ENCODE peak calls at places on chromosomes 11 and 22, in six cellular contexts. One of them, this sample, is unnamed.

GRCh38 chr22:35397095-35397904 is 2.6 kb upstream of the MCM5 start:
- DNase-seq in activated naive CD8-positive, alpha-beta T cell treated with anti-CD3 and anti-CD28 coated beads, Interleukin-2, amount 50 U/mL, for 24 hours: no peak
- DNase-seq in AG09319: no peak
- DNase-seq in Calu3: no peak
- DNase-seq in stimulated activated CD8-positive, alpha-beta memory T cell treated with anti-CD3 and anti-CD28 coated beads, Interleukin-7, amount 100 ng/mL, for 1 hour: no peak
- DNase-seq in NCI-H2029: no peak
- DNase-seq in this sample: no peak

GRCh38 chr22:39808087-39808486 is 85.5 kb downstream of the ENTHD1 start:
- DNase-seq in AG09319: no peak
- DNase-seq in stimulated activated CD8-positive, alpha-beta memory T cell treated with anti-CD3 and anti-CD28 coated beads, Interleukin-7, amount 100 ng/mL, for 1 hour: no peak
- DNase-seq in activated naive CD8-positive, alpha-beta T cell treated with anti-CD3 and anti-CD28 coated beads, Interleukin-2, amount 50 U/mL, for 24 hours: peak; percentile 52
- DNase-seq in Calu3: peak; percentile 56
- DNase-seq in NCI-H2029: no peak
- DNase-seq in this sample: peak; percentile 15

GRCh38 chr11:46308632-46309419 is 31.4 kb downstream of the CREB3L1 start:
- DNase-seq in stimulated activated CD8-positive, alpha-beta memory T cell treated with anti-CD3 and anti-CD28 coated beads, Interleukin-7, amount 100 ng/mL, for 1 hour: peak; percentile 20
- DNase-seq in Calu3: peak; percentile 76
- DNase-seq in activated naive CD8-positive, alpha-beta T cell treated with anti-CD3 and anti-CD28 coated beads, Interleukin-2, amount 50 U/mL, for 24 hours: peak; percentile 80
- DNase-seq in NCI-H2029: peak; percentile 58
- DNase-seq in AG09319: no peak
- DNase-seq in this sample: peak; percentile 80

GRCh38 chr11:125992893-125993292 is 47.0 kb downstream of the VSIG10L2 start:
- DNase-seq in activated naive CD8-positive, alpha-beta T cell treated with anti-CD3 and anti-CD28 coated beads, Interleukin-2, amount 50 U/mL, for 24 hours: no peak
- DNase-seq in AG09319: no peak
- DNase-seq in stimulated activated CD8-positive, alpha-beta memory T cell treated with anti-CD3 and anti-CD28 coated beads, Interleukin-7, amount 100 ng/mL, for 1 hour: no peak
- DNase-seq in Calu3: no peak
- DNase-seq in NCI-H2029: no peak
- DNase-seq in this sample: no peak

GRCh38 chr22:49365910-49366309 is 461.8 kb downstream of the BRD1 start:
- DNase-seq in activated naive CD8-positive, alpha-beta T cell treated with anti-CD3 and anti-CD28 coated beads, Interleukin-2, amount 50 U/mL, for 24 hours: no peak
- DNase-seq in Calu3: no peak
- DNase-seq in stimulated activated CD8-positive, alpha-beta memory T cell treated with anti-CD3 and anti-CD28 coated beads, Interleukin-7, amount 100 ng/mL, for 1 hour: no peak
- DNase-seq in NCI-H2029: no peak
- DNase-seq in AG09319: no peak
- DNase-seq in this sample: no peak

GRCh38 chr11:58567889-58568512 is 7.7 kb downstream of the LPXN start:
- DNase-seq in AG09319: no peak
- DNase-seq in NCI-H2029: peak; percentile 38
- DNase-seq in activated naive CD8-positive, alpha-beta T cell treated with anti-CD3 and anti-CD28 coated beads, Interleukin-2, amount 50 U/mL, for 24 hours: peak; percentile 78
- DNase-seq in stimulated activated CD8-positive, alpha-beta memory T cell treated with anti-CD3 and anti-CD28 coated beads, Interleukin-7, amount 100 ng/mL, for 1 hour: peak; percentile 58
- DNase-seq in Calu3: peak; percentile 72
- DNase-seq in this sample: peak; percentile 79

GRCh38 chr22:31603081-31603525 is 58.9 kb downstream of the PISD start:
- DNase-seq in stimulated activated CD8-positive, alpha-beta memory T cell treated with anti-CD3 and anti-CD28 coated beads, Interleukin-7, amount 100 ng/mL, for 1 hour: no peak
- DNase-seq in Calu3: no peak
- DNase-seq in AG09319: no peak
- DNase-seq in activated naive CD8-positive, alpha-beta T cell treated with anti-CD3 and anti-CD28 coated beads, Interleukin-2, amount 50 U/mL, for 24 hours: no peak
- DNase-seq in NCI-H2029: no peak
- DNase-seq in this sample: no peak

GRCh38 chr22:27680636-27681035 is 120.9 kb downstream of the MN1 start:
- DNase-seq in stimulated activated CD8-positive, alpha-beta memory T cell treated with anti-CD3 and anti-CD28 coated beads, Interleukin-7, amount 100 ng/mL, for 1 hour: no peak
- DNase-seq in AG09319: no peak
- DNase-seq in Calu3: no peak
- DNase-seq in NCI-H2029: no peak
- DNase-seq in activated naive CD8-positive, alpha-beta T cell treated with anti-CD3 and anti-CD28 coated beads, Interleukin-2, amount 50 U/mL, for 24 hours: no peak
- DNase-seq in this sample: no peak

GRCh38 chr11:57274904-57275498 is 38.0 kb upstream of the APLNR start:
- DNase-seq in Calu3: no peak
- DNase-seq in AG09319: no peak
- DNase-seq in NCI-H2029: no peak
- DNase-seq in stimulated activated CD8-positive, alpha-beta memory T cell treated with anti-CD3 and anti-CD28 coated beads, Interleukin-7, amount 100 ng/mL, for 1 hour: no peak
- DNase-seq in activated naive CD8-positive, alpha-beta T cell treated with anti-CD3 and anti-CD28 coated beads, Interleukin-2, amount 50 U/mL, for 24 hours: no peak
- DNase-seq in this sample: no peak

GRCh38 chr11:65853249-65853979 is 4.6 kb downstream of the CFL1 start:
- DNase-seq in NCI-H2029: no peak
- DNase-seq in stimulated activated CD8-positive, alpha-beta memory T cell treated with anti-CD3 and anti-CD28 coated beads, Interleukin-7, amount 100 ng/mL, for 1 hour: no peak
- DNase-seq in activated naive CD8-positive, alpha-beta T cell treated with anti-CD3 and anti-CD28 coated beads, Interleukin-2, amount 50 U/mL, for 24 hours: no peak
- DNase-seq in Calu3: no peak
- DNase-seq in AG09319: no peak
- DNase-seq in this sample: peak; percentile 18

GRCh38 chr11:2807276-2807681 is 78.3 kb downstream of the CDKN1C start:
- DNase-seq in activated naive CD8-positive, alpha-beta T cell treated with anti-CD3 and anti-CD28 coated beads, Interleukin-2, amount 50 U/mL, for 24 hours: no peak
- DNase-seq in stimulated activated CD8-positive, alpha-beta memory T cell treated with anti-CD3 and anti-CD28 coated beads, Interleukin-7, amount 100 ng/mL, for 1 hour: no peak
- DNase-seq in AG09319: no peak
- DNase-seq in Calu3: peak; percentile 41
- DNase-seq in NCI-H2029: peak; percentile 71
- DNase-seq in this sample: no peak

GRCh38 chr11:105942951-105943350 is 79.1 kb downstream of the MSANTD4 start:
- DNase-seq in Calu3: no peak
- DNase-seq in AG09319: no peak
- DNase-seq in activated naive CD8-positive, alpha-beta T cell treated with anti-CD3 and anti-CD28 coated beads, Interleukin-2, amount 50 U/mL, for 24 hours: no peak
- DNase-seq in stimulated activated CD8-positive, alpha-beta memory T cell treated with anti-CD3 and anti-CD28 coated beads, Interleukin-7, amount 100 ng/mL, for 1 hour: no peak
- DNase-seq in NCI-H2029: no peak
- DNase-seq in this sample: no peak

GRCh38 chr22:21857501-21857914 is 9.9 kb downstream of the MAPK1 start:
- DNase-seq in activated naive CD8-positive, alpha-beta T cell treated with anti-CD3 and anti-CD28 coated beads, Interleukin-2, amount 50 U/mL, for 24 hours: no peak
- DNase-seq in Calu3: no peak
- DNase-seq in AG09319: no peak
- DNase-seq in NCI-H2029: no peak
- DNase-seq in stimulated activated CD8-positive, alpha-beta memory T cell treated with anti-CD3 and anti-CD28 coated beads, Interleukin-7, amount 100 ng/mL, for 1 hour: no peak
- DNase-seq in this sample: no peak

GRCh38 chr11:69059429-69059828 is 10.7 kb downstream of the TPCN2 start:
- DNase-seq in activated naive CD8-positive, alpha-beta T cell treated with anti-CD3 and anti-CD28 coated beads, Interleukin-2, amount 50 U/mL, for 24 hours: no peak
- DNase-seq in NCI-H2029: no peak
- DNase-seq in Calu3: no peak
- DNase-seq in stimulated activated CD8-positive, alpha-beta memory T cell treated with anti-CD3 and anti-CD28 coated beads, Interleukin-7, amount 100 ng/mL, for 1 hour: no peak
- DNase-seq in AG09319: no peak
- DNase-seq in this sample: no peak

GRCh38 chr22:19984851-19985811 is 31.5 kb downstream of the ARVCF start:
- DNase-seq in Calu3: no peak
- DNase-seq in activated naive CD8-positive, alpha-beta T cell treated with anti-CD3 and anti-CD28 coated beads, Interleukin-2, amount 50 U/mL, for 24 hours: no peak
- DNase-seq in AG09319: no peak
- DNase-seq in stimulated activated CD8-positive, alpha-beta memory T cell treated with anti-CD3 and anti-CD28 coated beads, Interleukin-7, amount 100 ng/mL, for 1 hour: no peak
- DNase-seq in NCI-H2029: no peak
- DNase-seq in this sample: no peak

GRCh38 chr11:109697140-109697843 is 275.3 kb downstream of the C11orf87 start:
- DNase-seq in stimulated activated CD8-positive, alpha-beta memory T cell treated with anti-CD3 and anti-CD28 coated beads, Interleukin-7, amount 100 ng/mL, for 1 hour: no peak
- DNase-seq in activated naive CD8-positive, alpha-beta T cell treated with anti-CD3 and anti-CD28 coated beads, Interleukin-2, amount 50 U/mL, for 24 hours: no peak
- DNase-seq in AG09319: peak; percentile 1
- DNase-seq in NCI-H2029: peak; percentile 49
- DNase-seq in Calu3: no peak
- DNase-seq in this sample: peak; percentile 8

GRCh38 chr22:50178871-50179869 is 6.5 kb upstream of the TRABD start:
- DNase-seq in NCI-H2029: no peak
- DNase-seq in Calu3: no peak
- DNase-seq in AG09319: no peak
- DNase-seq in activated naive CD8-positive, alpha-beta T cell treated with anti-CD3 and anti-CD28 coated beads, Interleukin-2, amount 50 U/mL, for 24 hours: no peak
- DNase-seq in stimulated activated CD8-positive, alpha-beta memory T cell treated with anti-CD3 and anti-CD28 coated beads, Interleukin-7, amount 100 ng/mL, for 1 hour: no peak
- DNase-seq in this sample: no peak

GRCh38 chr11:15629690-15630321 is 515.1 kb downstream of the INSC start:
- DNase-seq in Calu3: peak; percentile 64
- DNase-seq in AG09319: no peak
- DNase-seq in stimulated activated CD8-positive, alpha-beta memory T cell treated with anti-CD3 and anti-CD28 coated beads, Interleukin-7, amount 100 ng/mL, for 1 hour: no peak
- DNase-seq in activated naive CD8-positive, alpha-beta T cell treated with anti-CD3 and anti-CD28 coated beads, Interleukin-2, amount 50 U/mL, for 24 hours: no peak
- DNase-seq in NCI-H2029: peak; percentile 13
- DNase-seq in this sample: no peak

GRCh38 chr11:126834573-126834972 is 166.0 kb downstream of the KIRREL3 start:
- DNase-seq in activated naive CD8-positive, alpha-beta T cell treated with anti-CD3 and anti-CD28 coated beads, Interleukin-2, amount 50 U/mL, for 24 hours: no peak
- DNase-seq in AG09319: no peak
- DNase-seq in stimulated activated CD8-positive, alpha-beta memory T cell treated with anti-CD3 and anti-CD28 coated beads, Interleukin-7, amount 100 ng/mL, for 1 hour: no peak
- DNase-seq in Calu3: no peak
- DNase-seq in NCI-H2029: no peak
- DNase-seq in this sample: no peak

GRCh38 chr22:41951898-41952474 is at the start of gene SMIM45:
- DNase-seq in activated naive CD8-positive, alpha-beta T cell treated with anti-CD3 and anti-CD28 coated beads, Interleukin-2, amount 50 U/mL, for 24 hours: no peak
- DNase-seq in stimulated activated CD8-positive, alpha-beta memory T cell treated with anti-CD3 and anti-CD28 coated beads, Interleukin-7, amount 100 ng/mL, for 1 hour: no peak
- DNase-seq in NCI-H2029: no peak
- DNase-seq in AG09319: no peak
- DNase-seq in Calu3: no peak
- DNase-seq in this sample: no peak

GRCh38 chr11:122900803-122901202 is 18.2 kb downstream of the JHY start:
- DNase-seq in activated naive CD8-positive, alpha-beta T cell treated with anti-CD3 and anti-CD28 coated beads, Interleukin-2, amount 50 U/mL, for 24 hours: no peak
- DNase-seq in Calu3: no peak
- DNase-seq in stimulated activated CD8-positive, alpha-beta memory T cell treated with anti-CD3 and anti-CD28 coated beads, Interleukin-7, amount 100 ng/mL, for 1 hour: no peak
- DNase-seq in NCI-H2029: no peak
- DNase-seq in AG09319: no peak
- DNase-seq in this sample: no peak

GRCh38 chr11:55106391-55106790 is 155.6 kb upstream of the TRIM48 start:
- DNase-seq in Calu3: no peak
- DNase-seq in activated naive CD8-positive, alpha-beta T cell treated with anti-CD3 and anti-CD28 coated beads, Interleukin-2, amount 50 U/mL, for 24 hours: no peak
- DNase-seq in AG09319: no peak
- DNase-seq in NCI-H2029: no peak
- DNase-seq in stimulated activated CD8-positive, alpha-beta memory T cell treated with anti-CD3 and anti-CD28 coated beads, Interleukin-7, amount 100 ng/mL, for 1 hour: no peak
- DNase-seq in this sample: no peak

GRCh38 chr11:72799441-72799840 is 5.6 kb upstream of the STARD10 start:
- DNase-seq in NCI-H2029: no peak
- DNase-seq in stimulated activated CD8-positive, alpha-beta memory T cell treated with anti-CD3 and anti-CD28 coated beads, Interleukin-7, amount 100 ng/mL, for 1 hour: no peak
- DNase-seq in Calu3: no peak
- DNase-seq in AG09319: no peak
- DNase-seq in activated naive CD8-positive, alpha-beta T cell treated with anti-CD3 and anti-CD28 coated beads, Interleukin-2, amount 50 U/mL, for 24 hours: no peak
- DNase-seq in this sample: no peak

GRCh38 chr11:12693485-12694181 is 19.4 kb downstream of the TEAD1 start:
- DNase-seq in stimulated activated CD8-positive, alpha-beta memory T cell treated with anti-CD3 and anti-CD28 coated beads, Interleukin-7, amount 100 ng/mL, for 1 hour: no peak
- DNase-seq in AG09319: peak; percentile 92
- DNase-seq in Calu3: peak; percentile 59
- DNase-seq in NCI-H2029: peak; percentile 88
- DNase-seq in activated naive CD8-positive, alpha-beta T cell treated with anti-CD3 and anti-CD28 coated beads, Interleukin-2, amount 50 U/mL, for 24 hours: no peak
- DNase-seq in this sample: peak; percentile 19

GRCh38 chr11:64759722-64760719 is at the start of gene PYGM:
- DNase-seq in NCI-H2029: no peak
- DNase-seq in AG09319: no peak
- DNase-seq in stimulated activated CD8-positive, alpha-beta memory T cell treated with anti-CD3 and anti-CD28 coated beads, Interleukin-7, amount 100 ng/mL, for 1 hour: no peak
- DNase-seq in Calu3: no peak
- DNase-seq in activated naive CD8-positive, alpha-beta T cell treated with anti-CD3 and anti-CD28 coated beads, Interleukin-2, amount 50 U/mL, for 24 hours: no peak
- DNase-seq in this sample: no peak

GRCh38 chr22:39528080-39528661 is 4.4 kb downstream of the RPS19BP1 start:
- DNase-seq in AG09319: no peak
- DNase-seq in NCI-H2029: no peak
- DNase-seq in stimulated activated CD8-positive, alpha-beta memory T cell treated with anti-CD3 and anti-CD28 coated beads, Interleukin-7, amount 100 ng/mL, for 1 hour: no peak
- DNase-seq in Calu3: no peak
- DNase-seq in activated naive CD8-positive, alpha-beta T cell treated with anti-CD3 and anti-CD28 coated beads, Interleukin-2, amount 50 U/mL, for 24 hours: no peak
- DNase-seq in this sample: no peak

GRCh38 chr22:19663286-19663815 is 51.0 kb upstream of the SEPTIN5 start:
- DNase-seq in NCI-H2029: peak; percentile 78
- DNase-seq in stimulated activated CD8-positive, alpha-beta memory T cell treated with anti-CD3 and anti-CD28 coated beads, Interleukin-7, amount 100 ng/mL, for 1 hour: no peak
- DNase-seq in activated naive CD8-positive, alpha-beta T cell treated with anti-CD3 and anti-CD28 coated beads, Interleukin-2, amount 50 U/mL, for 24 hours: no peak
- DNase-seq in AG09319: peak; percentile 54
- DNase-seq in Calu3: peak; percentile 72
- DNase-seq in this sample: no peak

GRCh38 chr11:101706541-101706940 is 122.7 kb upstream of the TRPC6 start:
- DNase-seq in activated naive CD8-positive, alpha-beta T cell treated with anti-CD3 and anti-CD28 coated beads, Interleukin-2, amount 50 U/mL, for 24 hours: no peak
- DNase-seq in NCI-H2029: no peak
- DNase-seq in stimulated activated CD8-positive, alpha-beta memory T cell treated with anti-CD3 and anti-CD28 coated beads, Interleukin-7, amount 100 ng/mL, for 1 hour: no peak
- DNase-seq in Calu3: no peak
- DNase-seq in AG09319: no peak
- DNase-seq in this sample: no peak